ENCODE peak calls at places on chromosomes 4 and X, in seven cellular contexts. M is A549, I is GM12878, V is HCT116, Z is K562, Q is SK-N-SH, O is HepG2. W is an unnamed sample.
A peak's percentile ranks its signal among the peaks of the same experiment; 100 is the strongest.

GRCh38 chrX:152907084-152907651 is 9.3 kb downstream of the ZNF185 start:
- DNase-seq in Z (peak; percentile 49), M (no peak), Q (peak; percentile 81), I (no peak), O (no peak), V (no peak), W (no peak)

GRCh38 chr4:124945422-124945821 is 232.9 kb upstream of the ANKRD50 start:
- DNase-seq in O (no peak), M (no peak), I (no peak), V (no peak), Z (no peak), Q (no peak), W (no peak)

GRCh38 chr4:89306486-89307184 is 965 bp downstream of the GPRIN3 start:
- DNase-seq in V (no peak), I (no peak), O (no peak), M (peak; percentile 68), Q (no peak), Z (no peak), W (no peak)

GRCh38 chr4:37981844-37982720 is 21.9 kb downstream of the PTTG2 start:
- DNase-seq in Q (no peak), O (peak; percentile 28), V (no peak), M (no peak), I (no peak), Z (no peak), W (no peak)

GRCh38 chr4:27176400-27176799 is 315.8 kb downstream of the STIM2 start:
- DNase-seq in O (peak; percentile 14), M (peak; percentile 14), Q (peak; percentile 1), Z (no peak), I (no peak), V (peak; percentile 26), W (no peak)

GRCh38 chr4:112604590-112604989 is 32.1 kb downstream of the ZGRF1 start:
- DNase-seq in O (peak; percentile 39), Q (peak; percentile 62), M (peak; percentile 37), I (peak; percentile 3), V (peak; percentile 18), Z (peak; percentile 39), W (peak; percentile 18)

GRCh38 chr4:26721685-26722084 is 137.8 kb downstream of the TBC1D19 start:
- DNase-seq in V (no peak), M (no peak), I (no peak), O (no peak), Z (no peak), Q (no peak), W (no peak)

GRCh38 chrX:48490661-48491060 is 14.7 kb downstream of the FTSJ1 start:
- DNase-seq in V (no peak), I (no peak), Z (no peak), O (no peak), Q (no peak), M (no peak), W (no peak)

GRCh38 chr4:141458501-141458900 is 177.9 kb upstream of the IL15 start:
- DNase-seq in O (no peak), I (no peak), M (peak; percentile 48), Q (no peak), V (no peak), Z (no peak), W (no peak)

GRCh38 chrX:24204331-24204730 is 54.8 kb downstream of the ZFX start:
- DNase-seq in I (no peak), Q (no peak), O (no peak), M (no peak), Z (no peak), V (no peak), W (no peak)

GRCh38 chr4:1045193-1045594 is 33.8 kb downstream of the FGFRL1 start:
- DNase-seq in Z (no peak), M (no peak), V (no peak), Q (no peak), O (no peak), I (no peak), W (no peak)

GRCh38 chr4:99467908-99468307 is 32.8 kb upstream of the ADH7 start:
- DNase-seq in Z (no peak), M (no peak), O (no peak), V (no peak), I (no peak), Q (no peak), W (no peak)

GRCh38 chr4:55768291-55768690 is 51.3 kb upstream of the EXOC1L start:
- DNase-seq in Q (no peak), Z (no peak), V (no peak), O (peak; percentile 20), I (no peak), M (peak; percentile 11), W (no peak)

DNA sequence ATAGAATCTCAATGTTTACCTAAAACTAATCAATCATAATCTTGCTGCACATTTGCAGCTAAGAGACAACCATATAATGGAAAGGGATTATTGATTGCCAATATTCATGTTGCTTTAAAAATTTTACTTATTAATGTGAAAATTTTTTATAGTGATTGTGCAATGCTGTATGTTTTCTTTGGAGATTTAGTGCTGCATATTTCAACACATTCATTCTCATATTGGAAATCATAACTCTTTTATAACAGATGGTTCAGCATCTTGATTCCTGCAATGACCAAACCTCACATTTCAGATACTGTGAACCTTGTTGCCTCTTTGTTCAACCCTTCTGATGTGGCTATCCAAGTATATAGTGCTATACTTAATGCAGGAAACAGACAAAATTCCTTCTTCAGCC is 502.6 kb downstream of the C4orf33 start:
- DNase-seq in I (no peak), O (no peak), Z (no peak), M (no peak), Q (no peak), V (no peak), W (no peak)
- TF ChIP-seq REST in I (no peak), O (no peak), Z (no peak), M (no peak), Q (no peak), V (no peak), W (no peak)

GRCh38 chr4:43556262-43556661 is 663.7 kb downstream of the GRXCR1 start:
- DNase-seq in M (no peak), Q (no peak), Z (no peak), O (no peak), V (no peak), I (no peak), W (no peak)
- H3K9me3 ChIP-seq in M (no peaks in the 10 kb centered on the region), Q (no peaks in the 10 kb centered on the region), Z (no peaks in the 10 kb centered on the region), O (peaks cover 77% of the 10 kb centered on the region), V (peaks cover 30% of the 10 kb centered on the region), I (no peaks in the 10 kb centered on the region), W (no peaks in the 10 kb centered on the region)

GRCh38 chrX:54320067-54320466 is 37.8 kb downstream of the WNK3 start:
- DNase-seq in Z (no peak), V (no peak), Q (no peak), O (no peak), I (no peak), M (no peak), W (no peak)

DNA sequence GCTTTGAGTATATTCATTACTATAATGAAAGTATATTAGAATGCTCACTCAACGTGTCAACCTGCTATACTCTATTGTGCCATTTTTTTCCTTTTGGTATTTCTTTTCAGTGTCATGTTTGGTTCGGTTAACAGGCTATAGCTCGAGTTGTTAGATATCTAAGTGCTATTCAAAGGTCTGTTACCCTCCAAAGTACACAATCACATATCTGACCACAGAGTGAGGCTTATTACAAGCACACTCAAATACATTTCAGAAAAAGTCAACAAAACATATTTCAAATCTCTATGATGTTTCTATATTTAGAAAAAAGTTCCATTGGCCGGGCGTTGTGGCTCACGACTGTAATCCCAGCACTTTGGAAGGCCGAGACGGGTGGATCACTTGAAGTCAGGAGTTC is 32.8 kb downstream of the WNK3 start:
- DNase-seq in Z (no peak), M (no peak), V (no peak), Q (no peak), I (no peak), O (no peak), W (no peak)
- TF ChIP-seq REST in Z (no peak), M (no peak), V (no peak), Q (no peak), I (no peak), O (no peak), W (no peak)

DNA sequence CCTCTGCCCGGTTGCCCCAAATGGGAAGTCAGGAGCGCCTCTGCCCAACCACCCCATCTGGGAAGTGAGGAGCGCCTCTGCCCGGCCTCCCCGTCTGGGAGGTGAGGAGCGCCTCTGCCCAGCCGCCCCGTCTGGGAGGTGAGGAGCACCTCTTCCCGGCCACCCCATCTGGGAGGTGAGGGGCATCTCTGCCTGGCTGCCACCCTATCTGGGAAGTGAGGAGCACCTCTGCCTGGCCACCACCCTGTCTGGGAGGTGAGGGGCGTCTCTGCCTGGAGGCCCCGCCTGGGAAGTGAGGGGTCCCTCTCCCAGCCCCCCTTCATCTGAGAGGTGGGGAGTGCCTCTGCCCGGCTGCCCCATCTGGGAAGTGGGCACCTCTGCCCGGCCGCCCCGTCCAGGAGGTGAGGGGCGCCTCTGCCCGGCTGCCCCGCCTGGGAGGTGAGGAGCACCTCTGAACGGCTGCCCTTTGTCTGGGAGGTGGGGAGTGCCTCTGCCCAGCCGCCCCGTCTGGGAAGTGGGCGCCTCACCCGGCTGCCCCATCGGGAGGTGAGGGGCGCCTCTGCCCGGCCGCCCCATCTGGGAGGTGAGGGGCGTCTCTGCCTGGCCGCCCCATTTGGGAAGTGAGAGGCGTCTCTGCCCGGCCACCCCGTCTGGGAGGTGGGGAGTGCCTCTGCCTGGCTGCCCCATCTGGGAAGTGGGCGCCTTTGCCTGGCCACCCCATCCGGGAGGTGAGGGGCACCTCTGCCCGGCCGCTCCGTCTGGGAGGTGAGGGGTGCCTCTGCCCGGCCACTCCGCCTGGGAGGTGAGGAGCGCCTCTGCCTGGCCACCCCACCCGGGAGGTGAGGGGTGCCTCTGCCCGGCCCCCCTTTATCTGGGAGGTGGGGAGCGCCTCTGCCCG is 10.6 kb downstream of the PABPC1L2A start:
- DNase-seq in O (no peak), M (no peak), Z (no peak), I (no peak), V (no peak), Q (no peak), W (no peak)
- H3K9me3 ChIP-seq in O (no peaks in the 10 kb centered on the region), M (no peaks in the 10 kb centered on the region), Z (no peaks in the 10 kb centered on the region), I (no peaks in the 10 kb centered on the region), V (no peaks in the 10 kb centered on the region), Q (peaks cover 9% of the 10 kb centered on the region), W (peaks cover 3% of the 10 kb centered on the region)

W was measured in Panc1.